ENCODE peak calls at places on chromosomes 12 and 14, in eight cellular contexts. E is CD8-positive, alpha-beta T cell; B is bronchial epithelial cell; A is AG04450; Z is right lobe of liver; I is adrenal gland; D is breast epithelium; M is Panc1. L is an unnamed sample.

GRCh38 chr12:54389139-54389508 is 4.6 kb upstream of the ZNF385A start:
- DNase-seq in D (no peak), Z (no peak), M (no peak), A (no peak), B (no peak), E (no peak), I (no peak), L (no peak)

GRCh38 chr12:124994435-124994975 is 1.1 kb downstream of the BRI3BP start:
- DNase-seq in Z (no peak), D (no peak), B (peak; percentile 20), M (no peak), I (no peak), A (no peak), E (no peak), L (no peak)

GRCh38 chr12:124686885-124687694 is 119.7 kb upstream of the NCOR2 start:
- DNase-seq in Z (no peak), E (no peak), B (peak; percentile 22), M (no peak), D (no peak), I (no peak), A (no peak), L (no peak)

GRCh38 chr14:22039938-22040780 is 366.5 kb upstream of the OR4E1 start:
- DNase-seq in Z (no peak), D (no peak), B (peak; percentile 26), I (no peak), M (no peak), A (no peak), E (peak; percentile 1), L (no peak)

GRCh38 chr14:105847400-105847799 is 321.0 kb downstream of the TMEM121 start:
- DNase-seq in I (no peak), D (no peak), M (no peak), A (no peak), B (no peak), E (no peak), Z (no peak), L (no peak)

GRCh38 chr12:1429980-1430379 is 164.4 kb downstream of the FBXL14 start:
- DNase-seq in I (no peak), B (no peak), A (peak; percentile 20), D (no peak), M (no peak), E (no peak), Z (no peak), L (peak; percentile 25)

GRCh38 chr12:21416611-21417121 is 20.8 kb upstream of the PYROXD1 start:
- DNase-seq in I (no peak), A (no peak), D (no peak), M (no peak), B (no peak), E (no peak), Z (no peak), L (peak; percentile 54)

GRCh38 chr12:51318846-51319570 is 5.0 kb downstream of the BIN2 start:
- DNase-seq in B (no peak), D (no peak), M (no peak), I (no peak), A (no peak), Z (no peak), E (no peak), L (no peak)

GRCh38 chr12:57613427-57614109 is 2.3 kb downstream of the ARHGEF25 start:
- DNase-seq in B (no peak), M (no peak), Z (no peak), E (no peak), I (no peak), D (no peak), A (no peak), L (no peak)

GRCh38 chr12:50057000-50057841 is at the start of gene ASIC1:
- DNase-seq in E (no peak), B (peak; percentile 44), A (no peak), Z (peak; percentile 77), I (peak; percentile 80), D (peak; percentile 71), M (no peak), L (no peak)

GRCh38 chr12:82740129-82741000 is 53.7 kb downstream of the TMTC2 start:
- DNase-seq in M (peak; percentile 1), D (no peak), E (no peak), B (peak; percentile 74), I (no peak), A (no peak), Z (no peak), L (peak; percentile 18)

GRCh38 chr12:54005853-54006699 is 2.7 kb upstream of the HOXC8 start:
- DNase-seq in E (peak; percentile 71), B (peak; percentile 46), D (peak; percentile 91), A (peak; percentile 20), Z (peak; percentile 89), I (peak; percentile 88), M (no peak), L (no peak)

GRCh38 chr12:79715308-79715707 is 24.5 kb upstream of the PAWR start:
- DNase-seq in D (no peak), E (no peak), I (no peak), B (no peak), Z (no peak), A (no peak), M (no peak), L (no peak)

GRCh38 chr14:70113211-70113610 is 75.5 kb downstream of the SLC8A3 start:
- DNase-seq in E (no peak), B (no peak), Z (no peak), I (no peak), D (no peak), A (no peak), M (no peak), L (no peak)

GRCh38 chr14:23567186-23568020 is at the start of gene AP1G2:
- DNase-seq in I (peak; percentile 88), B (peak; percentile 84), Z (peak; percentile 90), A (no peak), D (peak; percentile 95), M (no peak), E (peak; percentile 66), L (no peak)

GRCh38 chr14:74141703-74142102 is 56.9 kb downstream of the LIN52 start:
- DNase-seq in A (no peak), M (no peak), I (no peak), B (peak; percentile 23), Z (no peak), E (no peak), D (no peak), L (peak; percentile 41)

GRCh38 chr12:12837025-12837872 is 24.1 kb downstream of the DDX47 start:
- DNase-seq in Z (no peak), B (peak; percentile 96), E (no peak), D (no peak), A (peak; percentile 44), M (peak; percentile 71), I (peak; percentile 26), L (no peak)

GRCh38 chr14:97253756-97254155 is 456.6 kb downstream of the VRK1 start:
- DNase-seq in M (no peak), I (no peak), B (no peak), Z (no peak), E (no peak), A (no peak), D (no peak), L (no peak)

GRCh38 chr12:45351921-45352670 is 136.2 kb downstream of the ANO6 start:
- DNase-seq in D (no peak), Z (no peak), A (no peak), I (no peak), M (no peak), E (no peak), B (no peak), L (no peak)

GRCh38 chr14:70123796-70124195 is 65.0 kb downstream of the SLC8A3 start:
- DNase-seq in B (no peak), Z (no peak), A (no peak), E (no peak), D (no peak), I (no peak), M (no peak), L (no peak)

GRCh38 chr12:124898200-124898950 is 16.1 kb downstream of the UBC start:
- DNase-seq in Z (peak; percentile 51), B (peak; percentile 50), M (no peak), A (no peak), E (peak; percentile 43), I (peak; percentile 68), D (no peak), L (no peak)

GRCh38 chr12:11731042-11731357 is 81.5 kb downstream of the ETV6 start:
- DNase-seq in D (no peak), M (no peak), A (no peak), Z (no peak), B (no peak), I (no peak), E (no peak), L (no peak)

GRCh38 chr14:53740570-53740969 is 216.1 kb downstream of the BMP4 start:
- DNase-seq in I (no peak), B (no peak), M (no peak), D (no peak), E (no peak), Z (no peak), A (no peak), L (no peak)

GRCh38 chr12:33514893-33515292 is 75.3 kb upstream of the SYT10 start:
- DNase-seq in M (no peak), I (no peak), B (no peak), E (no peak), D (no peak), A (no peak), Z (no peak), L (no peak)

GRCh38 chr12:53677612-53678133 is 1.8 kb upstream of the ATP5MC2 start:
- DNase-seq in I (no peak), D (no peak), A (no peak), Z (no peak), B (no peak), E (no peak), M (no peak), L (no peak)

GRCh38 chr12:121260091-121260490 is 36.4 kb downstream of the CAMKK2 start:
- DNase-seq in E (no peak), D (no peak), M (no peak), Z (no peak), I (no peak), B (no peak), A (no peak), L (no peak)

GRCh38 chr14:33307691-33308369 is 369.2 kb downstream of the NPAS3 start:
- DNase-seq in A (no peak), B (no peak), M (no peak), D (no peak), I (peak; percentile 56), Z (no peak), E (no peak), L (no peak)

GRCh38 chr12:52534482-52534881 is 14.3 kb upstream of the KRT5 start:
- DNase-seq in I (no peak), M (no peak), D (no peak), E (no peak), A (no peak), B (peak; percentile 17), Z (no peak), L (no peak)
- TF ChIP-seq CTCF in I (no peak), M (no peak), D (no peak), E (no peak), A (no peak), B (peak; percentile 31), Z (no peak), L (no peak)

GRCh38 chr14:37590096-37590809 is 4.8 kb downstream of the FOXA1 start:
- DNase-seq in D (no peak), B (peak; percentile 62), Z (no peak), A (no peak), E (no peak), I (no peak), M (no peak), L (no peak)
- H3K4me3 ChIP-seq in D (no peak overlapping the region), B (peak overlapping the region; percentile 49), Z (peak overlapping the region; percentile 65), A (no peak overlapping the region), E (no peak overlapping the region), I (no peak overlapping the region), M (no peak overlapping the region), L (no peak overlapping the region)

GRCh38 chr12:113468365-113469223 is 3.1 kb downstream of the LHX5 start:
- DNase-seq in E (no peak), M (no peak), D (no peak), Z (no peak), B (no peak), A (no peak), I (no peak), L (no peak)
- H3K27me3 ChIP-seq in E (peaks cover 34% of the 10 kb centered on the region), M (peaks cover 58% of the 10 kb centered on the region), D (peaks cover 13% of the 10 kb centered on the region), Z (peaks cover 39% of the 10 kb centered on the region), B (peaks cover 72% of the 10 kb centered on the region), A (peaks cover 98% of the 10 kb centered on the region), I (peaks cover 98% of the 10 kb centered on the region), L (peaks cover 100% of the 10 kb centered on the region)

GRCh38 chr12:6699989-6700645 is 498 bp downstream of the PIANP start:
- DNase-seq in A (no peak), I (no peak), D (no peak), Z (no peak), B (no peak), E (no peak), M (no peak), L (no peak)
- TF ChIP-seq CTCF in A (no peak), I (no peak), D (no peak), Z (no peak), B (no peak), E (no peak), M (no peak), L (no peak)

L was measured in kidney epithelial cell.